ENCODE peak calls at places on chromosome 13, in eight cellular contexts. Q is AG20443; S is HCEC 1CT; Y is GM13977; B is stimulated activated CD4-positive, alpha-beta T cell treated with anti-CD3 and anti-CD28 coated beads, TNF-alpha, amount 100 ng/mL, for 24 hours; R is retina; N is T follicular helper cell; P is EH. Z is an unnamed sample.

GRCh38 chr13:74528751-74529513 is 394.7 kb upstream of the KLF12 start:
- DNase-seq in Q (no peak), S (no peak), Y (no peak), B (no peak), R (no peak), N (no peak), P (no peak), Z (no peak)

GRCh38 chr13:110186221-110186838 is 120.6 kb downstream of the COL4A1 start:
- DNase-seq in Q (no peak), S (no peak), Y (no peak), B (no peak), R (no peak), N (no peak), P (no peak), Z (no peak)

GRCh38 chr13:33757713-33758112 is 60.2 kb upstream of the RFC3 start:
- DNase-seq in Q (no peak), S (no peak), Y (peak), B (no peak), R (no peak), N (no peak), P (no peak), Z (no peak)

GRCh38 chr13:25046274-25046984 is 49.5 kb upstream of the PABPC3 start:
- DNase-seq in Q (peak), S (no peak), Y (peak), B (no peak), R (no peak), N (no peak), P (no peak), Z (no peak)

GRCh38 chr13:43132228-43132627 is 108.8 kb downstream of the DNAJC15 start:
- DNase-seq in Q (peak), S (peak), Y (peak), B (no peak), R (peak), N (no peak), P (peak), Z (peak)

GRCh38 chr13:109844396-109844795 is 58.0 kb upstream of the IRS2 start:
- DNase-seq in Q (no peak), S (peak), Y (no peak), B (no peak), R (no peak), N (no peak), P (peak), Z (no peak)

GRCh38 chr13:23159587-23160240 is 21.1 kb upstream of the SGCG start:
- DNase-seq in Q (peak), S (no peak), Y (peak), B (no peak), R (peak), N (no peak), P (no peak), Z (no peak)

GRCh38 chr13:63741029-63741813 is 2325.6 kb upstream of the PCDH20 start:
- DNase-seq in Q (no peak), S (no peak), Y (no peak), B (no peak), R (no peak), N (no peak), P (no peak), Z (no peak)

GRCh38 chr13:97231832-97232201 is 9.7 kb downstream of the MBNL2 start:
- DNase-seq in Q (peak), S (peak), Y (no peak), B (no peak), R (no peak), N (no peak), P (peak), Z (no peak)

GRCh38 chr13:77416666-77417212 is 89.8 kb upstream of the MYCBP2 start:
- DNase-seq in Q (no peak), S (no peak), Y (no peak), B (no peak), R (no peak), N (no peak), P (no peak), Z (no peak)

GRCh38 chr13:102333320-102334181 is 68.3 kb downstream of the FGF14 start:
- DNase-seq in Q (no peak), S (no peak), Y (no peak), B (no peak), R (no peak), N (no peak), P (no peak), Z (no peak)

GRCh38 chr13:95643471-95643813 is 1.1 kb downstream of the DZIP1 start:
- DNase-seq in Q (peak), S (peak), Y (no peak), B (no peak), R (no peak), N (no peak), P (peak), Z (no peak)

GRCh38 chr13:100724568-100724967 is 50.0 kb upstream of the TMTC4 start:
- DNase-seq in Q (no peak), S (no peak), Y (no peak), B (no peak), R (no peak), N (no peak), P (no peak), Z (no peak)

GRCh38 chr13:48431987-48432615 is 19.2 kb upstream of the LPAR6 start:
- DNase-seq in Q (peak), S (no peak), Y (no peak), B (no peak), R (no peak), N (no peak), P (peak), Z (no peak)

GRCh38 chr13:94233401-94233800 is 246.1 kb downstream of the DCT start:
- DNase-seq in Q (peak), S (peak), Y (no peak), B (no peak), R (no peak), N (no peak), P (peak), Z (no peak)

GRCh38 chr13:81539643-81540150 is 1198.8 kb upstream of the SPRY2 start:
- DNase-seq in Q (no peak), S (no peak), Y (no peak), B (no peak), R (no peak), N (no peak), P (no peak), Z (no peak)

GRCh38 chr13:61466280-61466679 is 50.6 kb upstream of the PCDH20 start:
- DNase-seq in Q (no peak), S (no peak), Y (no peak), B (no peak), R (no peak), N (no peak), P (no peak), Z (no peak)

GRCh38 chr13:42946927-42947326 is 45.1 kb downstream of the EPSTI1 start:
- DNase-seq in Q (peak), S (no peak), Y (no peak), B (no peak), R (no peak), N (no peak), P (peak), Z (no peak)

GRCh38 chr13:34340534-34340933 is 522.6 kb downstream of the RFC3 start:
- DNase-seq in Q (peak), S (no peak), Y (no peak), B (no peak), R (no peak), N (no peak), P (peak), Z (no peak)

GRCh38 chr13:89227356-89227755 is 1556.2 kb downstream of the SLITRK5 start:
- DNase-seq in Q (no peak), S (peak), Y (no peak), B (no peak), R (no peak), N (no peak), P (no peak), Z (no peak)

GRCh38 chr13:112966776-112967175 is 2.2 kb upstream of the MCF2L start:
- DNase-seq in Q (no peak), S (no peak), Y (no peak), B (no peak), R (no peak), N (no peak), P (no peak), Z (no peak)

GRCh38 chr13:82847595-82847994 is 1034.7 kb downstream of the SLITRK1 start:
- DNase-seq in Q (no peak), S (no peak), Y (no peak), B (no peak), R (no peak), N (no peak), P (no peak), Z (no peak)

GRCh38 chr13:64274481-64275217 is 2859.0 kb upstream of the PCDH20 start:
- DNase-seq in Q (no peak), S (no peak), Y (no peak), B (no peak), R (no peak), N (no peak), P (no peak), Z (no peak)

GRCh38 chr13:110961959-110962358 is 47.1 kb upstream of the ANKRD10 start:
- DNase-seq in Q (no peak), S (no peak), Y (no peak), B (no peak), R (no peak), N (no peak), P (no peak), Z (no peak)

GRCh38 chr13:32016631-32017030 is 14.9 kb upstream of the FRY start:
- DNase-seq in Q (peak), S (no peak), Y (no peak), B (no peak), R (no peak), N (no peak), P (peak), Z (no peak)

GRCh38 chr13:113666951-113667701 is at the start of gene GRK1:
- DNase-seq in Q (no peak), S (no peak), Y (no peak), B (no peak), R (no peak), N (no peak), P (no peak), Z (no peak)

Z was measured in GM19239.